ENCODE peak calls at places on chromosomes 11 and 22, in six cellular contexts. I, N, Y, S, B and E are unnamed samples.

GRCh38 chr11:134944986-134945385 is 532.9 kb upstream of the B3GAT1 start:
- DNase-seq in I (no peak), N (no peak), Y (no peak), S (no peak), B (no peak), E (no peak)

GRCh38 chr11:6297831-6298230 is 22.5 kb downstream of the CAVIN3 start:
- DNase-seq in I (peak), N (no peak), Y (no peak), S (no peak), B (no peak), E (no peak)

GRCh38 chr11:69880041-69880802 is 61.0 kb upstream of the FGF3 start:
- DNase-seq in I (no peak), N (no peak), Y (no peak), S (no peak), B (no peak), E (no peak)

GRCh38 chr22:37235897-37236607 is 8.0 kb downstream of the RAC2 start:
- DNase-seq in I (no peak), N (no peak), Y (no peak), S (no peak), B (no peak), E (no peak)

GRCh38 chr11:21675049-21675616 is 517.8 kb upstream of the ANO5 start:
- DNase-seq in I (no peak), N (no peak), Y (no peak), S (no peak), B (no peak), E (no peak)

GRCh38 chr11:104061851-104062521 is 25.5 kb downstream of the DDI1 start:
- DNase-seq in I (no peak), N (peak), Y (peak), S (no peak), B (no peak), E (no peak)

GRCh38 chr22:19821523-19822300 is 33.0 kb downstream of the GNB1L start:
- DNase-seq in I (no peak), N (no peak), Y (no peak), S (no peak), B (no peak), E (no peak)

GRCh38 chr22:17754233-17754925 is 19.9 kb downstream of the BID start:
- DNase-seq in I (peak), N (no peak), Y (no peak), S (peak), B (no peak), E (no peak)

GRCh38 chr22:46881373-46882118 is 119.1 kb downstream of the TBC1D22A start:
- DNase-seq in I (peak), N (no peak), Y (no peak), S (no peak), B (no peak), E (no peak)

GRCh38 chr11:100632970-100633452 is 54.1 kb upstream of the ARHGAP42 start:
- DNase-seq in I (peak), N (peak), Y (peak), S (no peak), B (no peak), E (no peak)

GRCh38 chr11:125982348-125982730 is 36.5 kb downstream of the VSIG10L2 start:
- DNase-seq in I (no peak), N (no peak), Y (no peak), S (no peak), B (no peak), E (no peak)

GRCh38 chr22:45163074-45163416 is 680 bp upstream of the NUP50 start:
- DNase-seq in I (peak), N (peak), Y (peak), S (peak), B (peak), E (no peak)

GRCh38 chr11:90171359-90171758 is 36.9 kb downstream of the NAALAD2 start:
- DNase-seq in I (no peak), N (no peak), Y (no peak), S (no peak), B (no peak), E (no peak)

GRCh38 chr11:34356918-34357645 is 728 bp downstream of the ABTB2 start:
- DNase-seq in I (peak), N (peak), Y (peak), S (peak), B (peak), E (no peak)

GRCh38 chr11:45786272-45786671 is 18.7 kb upstream of the SLC35C1 start:
- DNase-seq in I (no peak), N (no peak), Y (no peak), S (no peak), B (no peak), E (no peak)

GRCh38 chr11:100687032-100687629 is at the start of gene ARHGAP42:
- DNase-seq in I (peak), N (peak), Y (peak), S (peak), B (no peak), E (peak)

GRCh38 chr22:19663821-19664325 is 50.4 kb upstream of the SEPTIN5 start:
- DNase-seq in I (peak), N (peak), Y (peak), S (no peak), B (no peak), E (no peak)

GRCh38 chr22:46937185-46937584 is 174.7 kb downstream of the TBC1D22A start:
- DNase-seq in I (no peak), N (no peak), Y (no peak), S (no peak), B (no peak), E (no peak)

GRCh38 chr11:2142300-2142759 is 3.1 kb upstream of the IGF2 start:
- DNase-seq in I (peak), N (peak), Y (peak), S (no peak), B (no peak), E (no peak)

GRCh38 chr11:86408845-86409244 is 34.2 kb downstream of the CCDC81 start:
- DNase-seq in I (peak), N (no peak), Y (peak), S (no peak), B (no peak), E (no peak)

GRCh38 chr11:75576017-75576416 is 14.0 kb downstream of the SERPINH1 start:
- DNase-seq in I (no peak), N (no peak), Y (no peak), S (no peak), B (no peak), E (no peak)

GRCh38 chr11:123151366-123151765 is 43.7 kb downstream of the CLMP start:
- DNase-seq in I (no peak), N (no peak), Y (no peak), S (no peak), B (no peak), E (no peak)

GRCh38 chr22:29256606-29257325 is 11.0 kb downstream of the RHBDD3 start:
- DNase-seq in I (no peak), N (no peak), Y (no peak), S (no peak), B (no peak), E (no peak)

GRCh38 chr11:128285313-128285712 is 302.0 kb downstream of the ETS1 start:
- DNase-seq in I (no peak), N (no peak), Y (no peak), S (no peak), B (no peak), E (no peak)

GRCh38 chr22:32686354-32686753 is 115.2 kb upstream of the TIMP3 start:
- DNase-seq in I (peak), N (no peak), Y (no peak), S (no peak), B (no peak), E (no peak)

GRCh38 chr11:133947298-133947905 is 9.4 kb downstream of the IGSF9B start:
- DNase-seq in I (peak), N (peak), Y (peak), S (no peak), B (peak), E (no peak)